ENCODE peak calls at places on chromosomes 2 and 18, in seven cellular contexts. Z, N, K, O, Q, J and A are unnamed samples.

GRCh38 chr2:13180729-13181128 is 464.0 kb downstream of the TRIB2 start:
- DNase-seq in Z (no peak), N (no peak), K (no peak), O (no peak), Q (no peak), J (no peak), A (no peak)

GRCh38 chr2:165874445-165875039 is 79.0 kb downstream of the TTC21B start:
- DNase-seq in Z (peak; percentile 41), N (peak; percentile 86), K (peak; percentile 13), O (no peak), Q (no peak), J (peak; percentile 17), A (no peak)

GRCh38 chr18:74722237-74722636 is 124.6 kb downstream of the ZNF407 start:
- DNase-seq in Z (no peak), N (peak; percentile 39), K (no peak), O (no peak), Q (no peak), J (peak; percentile 4), A (no peak)

GRCh38 chr2:95268208-95269035 is 5.8 kb upstream of the PROM2 start:
- DNase-seq in Z (no peak), N (no peak), K (no peak), O (peak; percentile 32), Q (peak; percentile 27), J (peak; percentile 0), A (peak; percentile 32)

GRCh38 chr18:56200381-56200831 is 438.0 kb downstream of the TXNL1 start:
- DNase-seq in Z (peak; percentile 55), N (peak; percentile 58), K (no peak), O (no peak), Q (no peak), J (peak; percentile 29), A (peak; percentile 92)

GRCh38 chr2:189115126-189115525 is 64.4 kb downstream of the COL5A2 start:
- DNase-seq in Z (no peak), N (peak; percentile 51), K (no peak), O (no peak), Q (no peak), J (no peak), A (no peak)

GRCh38 chr2:196535742-196536141 is 103.8 kb upstream of the CCDC150 start:
- DNase-seq in Z (no peak), N (no peak), K (no peak), O (no peak), Q (no peak), J (no peak), A (no peak)

GRCh38 chr2:44745460-44745859 is 196.0 kb upstream of the SIX3 start:
- DNase-seq in Z (no peak), N (no peak), K (no peak), O (no peak), Q (no peak), J (no peak), A (no peak)

GRCh38 chr2:50963734-50964133 is 68.2 kb downstream of the NRXN1 start:
- DNase-seq in Z (no peak), N (no peak), K (no peak), O (no peak), Q (no peak), J (no peak), A (no peak)

GRCh38 chr18:67862069-67862468 is 345.5 kb upstream of the DSEL start:
- DNase-seq in Z (peak; percentile 5), N (peak; percentile 46), K (no peak), O (no peak), Q (no peak), J (no peak), A (no peak)

GRCh38 chr2:50111067-50111466 is 920.9 kb downstream of the NRXN1 start:
- DNase-seq in Z (no peak), N (no peak), K (no peak), O (no peak), Q (no peak), J (no peak), A (no peak)

GRCh38 chr18:36153203-36153602 is 23.5 kb downstream of the ELP2 start:
- DNase-seq in Z (peak; percentile 31), N (peak; percentile 57), K (no peak), O (no peak), Q (no peak), J (no peak), A (no peak)

GRCh38 chr2:162838141-162838500 is 446 bp downstream of the KCNH7 start:
- DNase-seq in Z (no peak), N (no peak), K (no peak), O (no peak), Q (no peak), J (no peak), A (no peak)

GRCh38 chr2:118639371-118639770 is 208.1 kb downstream of the EN1 start:
- DNase-seq in Z (no peak), N (no peak), K (no peak), O (no peak), Q (no peak), J (no peak), A (no peak)

GRCh38 chr2:188622898-188623297 is 331.2 kb downstream of the GULP1 start:
- DNase-seq in Z (no peak), N (no peak), K (no peak), O (no peak), Q (no peak), J (no peak), A (no peak)

GRCh38 chr2:86194751-86195054 is 559 bp downstream of the IMMT start:
- DNase-seq in Z (no peak), N (no peak), K (no peak), O (no peak), Q (peak; percentile 95), J (no peak), A (no peak)

GRCh38 chr2:139142252-139142651 is 362.1 kb upstream of the NXPH2 start:
- DNase-seq in Z (no peak), N (peak; percentile 47), K (no peak), O (no peak), Q (no peak), J (no peak), A (peak; percentile 10)

GRCh38 chr2:3659447-3660432 is 1.7 kb downstream of the ALLC start:
- DNase-seq in Z (no peak), N (no peak), K (no peak), O (no peak), Q (no peak), J (no peak), A (no peak)

GRCh38 chr18:8426401-8426800 is 182.8 kb upstream of the RAB12 start:
- DNase-seq in Z (no peak), N (no peak), K (peak; percentile 41), O (no peak), Q (no peak), J (no peak), A (no peak)

GRCh38 chr2:165903406-165903805 is 50.2 kb downstream of the TTC21B start:
- DNase-seq in Z (no peak), N (no peak), K (no peak), O (no peak), Q (no peak), J (no peak), A (no peak)

GRCh38 chr2:9752441-9753275 is 90.6 kb upstream of the TAF1B start:
- DNase-seq in Z (peak; percentile 70), N (peak; percentile 34), K (no peak), O (no peak), Q (no peak), J (peak; percentile 96), A (peak; percentile 39)

GRCh38 chr18:80022613-80023012 is 11.6 kb upstream of the RBFA start:
- DNase-seq in Z (no peak), N (peak; percentile 44), K (no peak), O (no peak), Q (no peak), J (no peak), A (no peak)

GRCh38 chr18:51666717-51667320 is 469.3 kb upstream of the MEX3C start:
- DNase-seq in Z (no peak), N (no peak), K (no peak), O (no peak), Q (no peak), J (no peak), A (no peak)

GRCh38 chr2:109378682-109379081 is 235.1 kb downstream of the SEPTIN10 start:
- DNase-seq in Z (no peak), N (no peak), K (no peak), O (no peak), Q (no peak), J (no peak), A (no peak)

GRCh38 chr2:241801611-241802420 is 7.2 kb upstream of the NEU4 start:
- DNase-seq in Z (no peak), N (no peak), K (no peak), O (peak; percentile 41), Q (peak; percentile 28), J (no peak), A (peak; percentile 43)

GRCh38 chr18:70491734-70492348 is 203.0 kb downstream of the SOCS6 start:
- DNase-seq in Z (peak; percentile 61), N (peak; percentile 73), K (peak; percentile 60), O (no peak), Q (peak; percentile 51), J (peak; percentile 51), A (peak; percentile 42)

GRCh38 chr2:170477630-170478029 is 237.5 kb upstream of the SP5 start:
- DNase-seq in Z (no peak), N (no peak), K (no peak), O (no peak), Q (no peak), J (no peak), A (no peak)

GRCh38 chr2:9800975-9801723 is 42.1 kb upstream of the TAF1B start:
- DNase-seq in Z (no peak), N (peak; percentile 28), K (no peak), O (peak; percentile 89), Q (peak; percentile 53), J (peak; percentile 90), A (peak; percentile 61)

GRCh38 chr2:179569834-179570233 is 291.6 kb downstream of the ZNF385B start:
- DNase-seq in Z (peak; percentile 16), N (peak; percentile 64), K (no peak), O (no peak), Q (no peak), J (no peak), A (no peak)

GRCh38 chr2:176562359-176563043 is 293.3 kb downstream of the MTX2 start:
- DNase-seq in Z (no peak), N (no peak), K (no peak), O (no peak), Q (no peak), J (peak; percentile 68), A (peak; percentile 75)

GRCh38 chr2:122132292-122132691 is 376.8 kb downstream of the TSN start:
- DNase-seq in Z (no peak), N (no peak), K (no peak), O (no peak), Q (no peak), J (no peak), A (no peak)

GRCh38 chr2:154992826-154993225 is 294.3 kb downstream of the KCNJ3 start:
- DNase-seq in Z (no peak), N (no peak), K (no peak), O (no peak), Q (no peak), J (no peak), A (no peak)